ENCODE peak calls at places on chromosomes 2 and 18, in seven cellular contexts. J is CD8-positive, alpha-beta memory T cell; K is breast epithelium; R is Peyer's patch; Q is adipocyte; F is aorta; S is bronchial epithelial cell. H is an unnamed sample.

GRCh38 chr2:861655-862355 is 88.8 kb upstream of the SNTG2 start:
- DNase-seq in J (no peak), K (no peak), R (no peak), Q (no peak), F (no peak), S (no peak), H (no peak)

GRCh38 chr2:216078776-216079175 is 2.8 kb downstream of the PECR start:
- DNase-seq in J (no peak), K (no peak), R (no peak), Q (no peak), F (no peak), S (no peak), H (no peak)

GRCh38 chr2:197207106-197207505 is 103.5 kb downstream of the ANKRD44 start:
- DNase-seq in J (no peak), K (no peak), R (no peak), Q (no peak), F (no peak), S (no peak), H (no peak)

GRCh38 chr2:38514603-38515154 is 88.0 kb downstream of the HNRNPLL start:
- DNase-seq in J (no peak), K (no peak), R (no peak), Q (no peak), F (no peak), S (peak; percentile 40), H (no peak)

GRCh38 chr2:232325324-232326273 is 53.0 kb upstream of the ALPP start:
- DNase-seq in J (peak; percentile 36), K (peak; percentile 45), R (peak; percentile 43), Q (peak; percentile 38), F (peak; percentile 89), S (no peak), H (no peak)

GRCh38 chr2:180730976-180731375 is 249.4 kb upstream of the UBE2E3 start:
- DNase-seq in J (no peak), K (no peak), R (no peak), Q (peak; percentile 69), F (no peak), S (peak; percentile 92), H (no peak)

GRCh38 chr2:7023542-7023941 is 106.3 kb downstream of the RNF144A start:
- DNase-seq in J (no peak), K (no peak), R (no peak), Q (no peak), F (no peak), S (no peak), H (no peak)

GRCh38 chr2:8821276-8822217 is 15.9 kb downstream of the KIDINS220 start:
- DNase-seq in J (no peak), K (peak; percentile 35), R (no peak), Q (peak; percentile 90), F (no peak), S (peak; percentile 21), H (no peak)

GRCh38 chr2:85326946-85327756 is 638 bp downstream of the TGOLN2 start:
- DNase-seq in J (peak; percentile 62), K (peak; percentile 44), R (peak; percentile 57), Q (peak; percentile 65), F (peak; percentile 85), S (peak; percentile 43), H (peak; percentile 90)

GRCh38 chr2:8546319-8547283 is 135.3 kb upstream of the ID2 start:
- DNase-seq in J (no peak), K (no peak), R (no peak), Q (no peak), F (peak; percentile 67), S (no peak), H (no peak)

GRCh38 chr2:96163768-96164429 is 18.7 kb upstream of the DUSP2 start:
- DNase-seq in J (peak; percentile 86), K (no peak), R (peak; percentile 88), Q (no peak), F (no peak), S (no peak), H (peak; percentile 40)

GRCh38 chr18:29196307-29196706 is 1019.4 kb upstream of the CDH2 start:
- DNase-seq in J (no peak), K (no peak), R (no peak), Q (no peak), F (no peak), S (no peak), H (no peak)

GRCh38 chr2:191917430-191917881 is 70.6 kb upstream of the CAVIN2 start:
- DNase-seq in J (no peak), K (no peak), R (no peak), Q (peak; percentile 68), F (no peak), S (peak; percentile 28), H (no peak)

GRCh38 chr18:44736664-44737063 is 56.0 kb downstream of the SETBP1 start:
- DNase-seq in J (no peak), K (no peak), R (no peak), Q (peak; percentile 41), F (no peak), S (peak; percentile 75), H (no peak)

GRCh38 chr2:202149155-202149762 is 76.2 kb downstream of the KIAA2012 start:
- DNase-seq in J (no peak), K (peak; percentile 76), R (no peak), Q (no peak), F (peak; percentile 82), S (no peak), H (no peak)

GRCh38 chr2:119544075-119545031 is at the start of gene CFAP221:
- DNase-seq in J (no peak), K (peak; percentile 28), R (peak; percentile 18), Q (peak; percentile 73), F (peak; percentile 93), S (peak; percentile 60), H (peak; percentile 55)

GRCh38 chr2:40177366-40177765 is 274.5 kb downstream of the SLC8A1 start:
- DNase-seq in J (no peak), K (no peak), R (no peak), Q (peak; percentile 46), F (no peak), S (no peak), H (no peak)

GRCh38 chr2:227802882-227803281 is 10.8 kb upstream of the CCL20 start:
- DNase-seq in J (no peak), K (no peak), R (no peak), Q (no peak), F (no peak), S (no peak), H (no peak)
- H3K27me3 ChIP-seq in J (no peaks in the 10 kb centered on the region), K (no peaks in the 10 kb centered on the region), R (no peaks in the 10 kb centered on the region), Q (no peaks in the 10 kb centered on the region), F (no peaks in the 10 kb centered on the region), S (no peaks in the 10 kb centered on the region), H (no peaks in the 10 kb centered on the region)

DNA sequence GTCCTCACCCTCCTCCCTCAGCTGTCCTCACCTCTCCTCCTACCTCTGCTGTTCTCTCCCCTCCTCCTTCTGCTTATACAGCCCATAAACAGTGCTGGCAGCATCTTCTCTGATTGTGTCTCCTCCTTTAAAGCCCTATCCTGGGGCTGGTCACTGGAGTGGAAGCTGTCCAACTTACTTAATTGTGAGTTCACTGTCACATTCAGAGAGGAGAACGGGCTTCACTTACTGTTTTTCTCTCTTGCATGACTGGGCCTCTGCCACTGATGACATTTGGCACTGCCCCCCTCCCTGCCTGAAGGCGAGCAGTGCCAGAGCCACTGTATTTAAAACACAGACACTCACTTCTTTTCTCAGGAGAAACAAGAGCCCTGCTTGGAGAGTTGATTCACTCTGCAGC is 12.3 kb downstream of the GAD1 start:
- DNase-seq in J (no peak), K (no peak), R (no peak), Q (no peak), F (no peak), S (no peak), H (no peak)
- H3K27me3 ChIP-seq in J (peaks cover 4% of the 10 kb centered on the region), K (no peaks in the 10 kb centered on the region), R (peaks cover 1% of the 10 kb centered on the region), Q (peaks cover 42% of the 10 kb centered on the region), F (no peaks in the 10 kb centered on the region), S (peaks cover 12% of the 10 kb centered on the region), H (peaks cover 17% of the 10 kb centered on the region)

GRCh38 chr2:224945134-224945533 is 97.1 kb downstream of the DOCK10 start:
- DNase-seq in J (no peak), K (no peak), R (no peak), Q (no peak), F (no peak), S (no peak), H (no peak)

GRCh38 chr2:224947566-224947965 is 94.7 kb downstream of the DOCK10 start:
- DNase-seq in J (no peak), K (no peak), R (no peak), Q (no peak), F (no peak), S (no peak), H (no peak)

GRCh38 chr2:224948005-224948404 is 94.3 kb downstream of the DOCK10 start:
- DNase-seq in J (no peak), K (no peak), R (no peak), Q (no peak), F (no peak), S (no peak), H (no peak)

GRCh38 chr2:224948859-224949258 is 93.4 kb downstream of the DOCK10 start:
- DNase-seq in J (no peak), K (no peak), R (no peak), Q (peak; percentile 68), F (no peak), S (peak; percentile 70), H (no peak)

GRCh38 chr2:224946911-224947310 is 95.4 kb downstream of the DOCK10 start:
- DNase-seq in J (peak; percentile 53), K (no peak), R (no peak), Q (peak; percentile 49), F (no peak), S (peak; percentile 66), H (no peak)
- H3K27me3 ChIP-seq in J (no peaks in the 10 kb centered on the region), K (no peaks in the 10 kb centered on the region), R (no peaks in the 10 kb centered on the region), Q (no peaks in the 10 kb centered on the region), F (no peaks in the 10 kb centered on the region), S (no peaks in the 10 kb centered on the region), H (no peaks in the 10 kb centered on the region)

GRCh38 chr18:37564796-37565137 is 831 bp downstream of the CELF4 start:
- DNase-seq in J (no peak), K (no peak), R (no peak), Q (peak; percentile 81), F (peak; percentile 88), S (peak; percentile 13), H (no peak)

GRCh38 chr18:37566479-37567060 is 972 bp upstream of the CELF4 start:
- DNase-seq in J (no peak), K (no peak), R (no peak), Q (peak; percentile 25), F (no peak), S (no peak), H (no peak)

GRCh38 chr18:37567061-37567993 is 1.7 kb upstream of the CELF4 start:
- DNase-seq in J (no peak), K (no peak), R (no peak), Q (peak; percentile 15), F (no peak), S (no peak), H (no peak)

GRCh38 chr18:37565138-37565984 is at the start of gene CELF4:
- DNase-seq in J (no peak), K (no peak), R (no peak), Q (no peak), F (no peak), S (peak; percentile 19), H (no peak)

DNA sequence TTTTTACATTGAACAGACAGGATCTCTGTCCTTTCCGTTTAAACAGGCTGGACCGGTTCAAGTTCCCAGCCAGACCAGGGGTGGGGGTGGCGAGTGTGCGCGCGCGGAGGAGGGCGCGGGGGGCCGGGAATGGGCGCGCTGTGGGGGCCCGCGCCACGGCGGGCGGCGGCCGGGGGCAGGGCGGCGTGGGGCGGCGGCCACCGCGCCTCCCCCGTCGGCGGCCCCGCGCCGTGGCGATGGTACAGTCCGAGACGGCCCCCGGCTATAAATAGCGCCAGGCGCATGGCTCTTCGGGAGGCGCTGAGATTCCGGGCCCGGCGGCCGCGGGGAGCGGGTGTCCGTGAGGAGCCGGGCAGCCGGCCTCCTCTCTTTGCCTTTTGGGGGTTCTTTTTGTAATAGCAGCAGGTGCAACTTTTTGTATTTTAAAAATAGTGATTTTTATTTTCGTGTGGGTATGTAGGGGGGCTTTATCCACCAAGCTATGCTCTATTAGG is 434 bp upstream of the CELF4 start:
- DNase-seq in J (no peak), K (no peak), R (no peak), Q (peak; percentile 78), F (peak; percentile 86), S (peak; percentile 17), H (no peak)
- H3K27me3 ChIP-seq in J (peaks cover 15% of the 10 kb centered on the region), K (peaks cover 8% of the 10 kb centered on the region), R (peaks cover 29% of the 10 kb centered on the region), Q (peaks cover 51% of the 10 kb centered on the region), F (no peaks in the 10 kb centered on the region), S (peaks cover 32% of the 10 kb centered on the region), H (peaks cover 17% of the 10 kb centered on the region)